ENCODE peak calls at places on chromosomes 6 and 20, in eight cellular contexts. K is right cardiac atrium, V is AG04450, H is SK-N-DZ, E is hepatic stellate cell, M is hepatocyte, Q is foreskin keratinocyte, P is GM12878. G is an unnamed sample.

GRCh38 chr20:59388402-59388801 is 88.0 kb downstream of the EDN3 start:
- DNase-seq in Q (no peak), H (no peak), M (no peak), P (no peak), V (no peak), K (no peak), E (no peak), G (no peak)

GRCh38 chr6:81890846-81891245 is 138.4 kb upstream of the TENT5A start:
- DNase-seq in V (no peak), M (no peak), P (no peak), Q (peak), K (no peak), E (peak), H (no peak), G (no peak)

GRCh38 chr20:63183422-63184146 is 32.3 kb downstream of the YTHDF1 start:
- DNase-seq in H (peak), K (no peak), M (peak), Q (peak), P (no peak), E (peak), V (no peak), G (no peak)

GRCh38 chr20:37836926-37837325 is 66.0 kb upstream of the VSTM2L start:
- DNase-seq in P (no peak), E (no peak), Q (no peak), K (no peak), M (no peak), H (no peak), V (no peak), G (no peak)

GRCh38 chr6:109695468-109695867 is 4.4 kb downstream of the FIG4 start:
- DNase-seq in V (no peak), Q (peak), K (no peak), M (no peak), E (no peak), H (no peak), P (no peak), G (no peak)

GRCh38 chr20:58787211-58788067 is 63.3 kb downstream of the GNAS-AS1 start:
- DNase-seq in K (no peak), Q (no peak), H (no peak), M (no peak), P (no peak), V (no peak), E (no peak), G (no peak)

GRCh38 chr6:88866856-88867255 is 96.6 kb downstream of the RNGTT start:
- DNase-seq in H (no peak), K (no peak), Q (no peak), M (no peak), V (no peak), E (no peak), P (no peak), G (no peak)

GRCh38 chr6:18053555-18054445 is 66.4 kb upstream of the KIF13A start:
- DNase-seq in Q (peak), V (no peak), K (no peak), E (no peak), M (no peak), P (no peak), H (no peak), G (no peak)

GRCh38 chr6:48085131-48085741 is 25.8 kb downstream of the PTCHD4 start:
- DNase-seq in Q (no peak), P (no peak), H (no peak), K (no peak), E (no peak), M (no peak), V (no peak), G (no peak)

GRCh38 chr6:26318459-26319404 is 46.3 kb upstream of the BTN3A2 start:
- DNase-seq in V (no peak), M (no peak), E (no peak), P (no peak), K (no peak), Q (peak), H (no peak), G (no peak)

GRCh38 chr6:87154641-87155271 is 609 bp upstream of the ZNF292 start:
- DNase-seq in H (no peak), Q (peak), V (peak), K (no peak), P (peak), E (peak), M (peak), G (no peak)

GRCh38 chr6:16840725-16841124 is 79.5 kb upstream of the ATXN1 start:
- DNase-seq in P (no peak), Q (peak), M (no peak), V (no peak), K (no peak), H (no peak), E (no peak), G (no peak)

GRCh38 chr6:147438758-147439528 is 69.5 kb upstream of the SAMD5 start:
- DNase-seq in K (no peak), V (no peak), M (no peak), E (no peak), Q (no peak), H (no peak), P (no peak), G (no peak)

GRCh38 chr20:41249371-41249770 is 68.2 kb downstream of the ZHX3 start:
- DNase-seq in P (no peak), K (peak), H (no peak), M (peak), Q (peak), V (peak), E (peak), G (peak)

GRCh38 chr6:130183271-130184222 is 39.2 kb downstream of the SAMD3 start:
- DNase-seq in H (peak), Q (no peak), M (no peak), P (no peak), K (no peak), E (no peak), V (no peak), G (no peak)

GRCh38 chr20:38985603-38986170 is 23.5 kb downstream of the DHX35 start:
- DNase-seq in M (no peak), Q (peak), P (peak), H (no peak), V (no peak), K (no peak), E (peak), G (no peak)

GRCh38 chr20:46699651-46700359 is 9.6 kb upstream of the SLC2A10 start:
- DNase-seq in E (peak), Q (peak), M (peak), H (no peak), V (no peak), P (no peak), K (no peak), G (no peak)

GRCh38 chr6:97110626-97111025 is 172.4 kb downstream of the MMS22L start:
- DNase-seq in Q (no peak), P (no peak), V (no peak), M (no peak), H (no peak), K (no peak), E (no peak), G (no peak)

GRCh38 chr6:13259393-13259792 is 68.9 kb downstream of the TBC1D7 start:
- DNase-seq in Q (no peak), V (no peak), H (no peak), M (no peak), K (no peak), P (peak), E (no peak), G (no peak)

GRCh38 chr6:140779991-140780596 is 1352.6 kb upstream of the GJE1 start:
- DNase-seq in Q (peak), K (no peak), E (no peak), M (no peak), P (no peak), H (no peak), V (no peak), G (no peak)

GRCh38 chr6:10424005-10424404 is 9.1 kb upstream of the TFAP2A start:
- DNase-seq in M (no peak), P (no peak), K (no peak), H (no peak), V (no peak), E (no peak), Q (no peak), G (no peak)

GRCh38 chr6:148328876-148329567 is 13.6 kb upstream of the SASH1 start:
- DNase-seq in H (no peak), M (no peak), Q (no peak), P (no peak), K (no peak), E (no peak), V (no peak), G (no peak)